ENCODE peak calls at places on chromosomes 1 and 21, in six cellular contexts. F is K562, K is GM12891, Z is GM12878, O is H1, A is HepG2. G is an unnamed sample.

GRCh38 chr1:205488074-205488723 is 16.3 kb upstream of the CDK18 start:
- DNase-seq in F (peak), K (peak), Z (no peak), O (peak), A (peak), G (no peak)

GRCh38 chr1:165253818-165254254 is 102.7 kb downstream of the LMX1A start:
- DNase-seq in F (no peak), K (no peak), Z (no peak), O (no peak), A (peak), G (no peak)

GRCh38 chr21:27571706-27572105 is 604.8 kb upstream of the ADAMTS5 start:
- DNase-seq in F (no peak), K (no peak), Z (no peak), O (no peak), A (no peak), G (no peak)

GRCh38 chr1:24996983-24997893 is 67.2 kb upstream of the RUNX3 start:
- DNase-seq in F (no peak), K (peak), Z (no peak), O (no peak), A (no peak), G (no peak)

GRCh38 chr1:50981741-50982140 is 11.7 kb downstream of the CDKN2C start:
- DNase-seq in F (peak), K (no peak), Z (no peak), O (no peak), A (no peak), G (no peak)

GRCh38 chr1:119742193-119742592 is 26.5 kb downstream of the HMGCS2 start:
- DNase-seq in F (no peak), K (no peak), Z (no peak), O (no peak), A (no peak), G (no peak)

GRCh38 chr1:47572731-47573505 is 135.1 kb downstream of the FOXD2 start:
- DNase-seq in F (no peak), K (no peak), Z (no peak), O (no peak), A (no peak), G (no peak)

GRCh38 chr1:16224472-16224871 is 12.0 kb upstream of the ARHGEF19 start:
- DNase-seq in F (no peak), K (no peak), Z (no peak), O (no peak), A (no peak), G (no peak)

GRCh38 chr1:235669277-235669676 is 19.7 kb upstream of the GNG4 start:
- DNase-seq in F (no peak), K (no peak), Z (no peak), O (no peak), A (no peak), G (no peak)

GRCh38 chr1:8317647-8318360 is at the start of gene SLC45A1:
- DNase-seq in F (peak), K (peak), Z (no peak), O (peak), A (no peak), G (peak)

GRCh38 chr1:196309386-196309785 is 298.9 kb downstream of the KCNT2 start:
- DNase-seq in F (peak), K (no peak), Z (no peak), O (no peak), A (peak), G (no peak)

GRCh38 chr1:84619383-84620093 is 45.3 kb upstream of the CTBS start:
- DNase-seq in F (peak), K (no peak), Z (no peak), O (no peak), A (peak), G (no peak)

GRCh38 chr1:3139871-3140837 is 71.2 kb downstream of the PRDM16 start:
- DNase-seq in F (no peak), K (no peak), Z (no peak), O (no peak), A (no peak), G (no peak)

GRCh38 chr21:35475006-35475405 is 425.9 kb upstream of the RUNX1 start:
- DNase-seq in F (no peak), K (no peak), Z (no peak), O (no peak), A (no peak), G (no peak)

GRCh38 chr1:1281533-1282321 is 1.5 kb downstream of the SCNN1D start:
- DNase-seq in F (no peak), K (no peak), Z (no peak), O (no peak), A (peak), G (no peak)

GRCh38 chr1:51484591-51484990 is 34.5 kb downstream of the EPS15 start:
- DNase-seq in F (no peak), K (no peak), Z (no peak), O (no peak), A (no peak), G (no peak)

GRCh38 chr1:225355863-225356262 is 72.0 kb downstream of the LBR start:
- DNase-seq in F (no peak), K (no peak), Z (no peak), O (no peak), A (no peak), G (no peak)

GRCh38 chr1:162988869-162989268 is 80.3 kb upstream of the RGS4 start:
- DNase-seq in F (no peak), K (no peak), Z (no peak), O (peak), A (peak), G (no peak)

GRCh38 chr1:46612937-46613660 is 3.5 kb downstream of the MOB3C start:
- DNase-seq in F (no peak), K (no peak), Z (no peak), O (peak), A (no peak), G (no peak)

GRCh38 chr1:30816211-30817082 is 58.9 kb upstream of the LAPTM5 start:
- DNase-seq in F (no peak), K (no peak), Z (no peak), O (peak), A (no peak), G (no peak)

GRCh38 chr1:179814513-179814838 is 63.1 kb downstream of the TOR1AIP2 start:
- DNase-seq in F (no peak), K (no peak), Z (no peak), O (no peak), A (no peak), G (no peak)

GRCh38 chr1:217617120-217617519 is 13.8 kb downstream of the GPATCH2 start:
- DNase-seq in F (no peak), K (no peak), Z (no peak), O (no peak), A (peak), G (no peak)

GRCh38 chr1:42005530-42005929 is 86.8 kb upstream of the HIVEP3 start:
- DNase-seq in F (no peak), K (no peak), Z (no peak), O (no peak), A (no peak), G (no peak)

GRCh38 chr1:109901508-109902145 is 9.0 kb upstream of the CSF1 start:
- DNase-seq in F (peak), K (no peak), Z (no peak), O (no peak), A (peak), G (no peak)

GRCh38 chr1:143735764-143736461 is 235.9 kb downstream of the FAM72C start:
- DNase-seq in F (no peak), K (no peak), Z (no peak), O (peak), A (no peak), G (no peak)

GRCh38 chr1:2609271-2610035 is 22.9 kb downstream of the PRXL2B start:
- DNase-seq in F (no peak), K (no peak), Z (no peak), O (peak), A (no peak), G (no peak)

GRCh38 chr1:32695098-32695904 is 7.3 kb downstream of the SYNC start:
- DNase-seq in F (peak), K (no peak), Z (no peak), O (no peak), A (peak), G (no peak)

GRCh38 chr1:159916240-159917051 is 8.9 kb downstream of the TAGLN2 start:
- DNase-seq in F (no peak), K (no peak), Z (no peak), O (no peak), A (peak), G (no peak)

GRCh38 chr1:217253351-217253750 is 377.5 kb downstream of the GPATCH2 start:
- DNase-seq in F (no peak), K (no peak), Z (no peak), O (no peak), A (no peak), G (no peak)

GRCh38 chr1:62407398-62408009 is 29.3 kb upstream of the USP1 start:
- DNase-seq in F (peak), K (no peak), Z (no peak), O (no peak), A (peak), G (no peak)

GRCh38 chr1:84402501-84402900 is 4.2 kb downstream of the DNASE2B start:
- DNase-seq in F (no peak), K (no peak), Z (no peak), O (no peak), A (no peak), G (no peak)

GRCh38 chr1:38603907-38604306 is 255.7 kb downstream of the RRAGC start:
- DNase-seq in F (no peak), K (no peak), Z (no peak), O (no peak), A (no peak), G (no peak)

GRCh38 chr1:15680614-15681345 is 3.3 kb upstream of the PLEKHM2 start:
- DNase-seq in F (no peak), K (no peak), Z (no peak), O (no peak), A (peak), G (no peak)

GRCh38 chr1:23963617-23964234 is 4.1 kb downstream of the PNRC2 start:
- DNase-seq in F (no peak), K (no peak), Z (no peak), O (no peak), A (no peak), G (no peak)
- TF ChIP-seq POLR2A in F (peak), K (peak), Z (no peak), O (peak), A (no peak), G (peak)

DNA sequence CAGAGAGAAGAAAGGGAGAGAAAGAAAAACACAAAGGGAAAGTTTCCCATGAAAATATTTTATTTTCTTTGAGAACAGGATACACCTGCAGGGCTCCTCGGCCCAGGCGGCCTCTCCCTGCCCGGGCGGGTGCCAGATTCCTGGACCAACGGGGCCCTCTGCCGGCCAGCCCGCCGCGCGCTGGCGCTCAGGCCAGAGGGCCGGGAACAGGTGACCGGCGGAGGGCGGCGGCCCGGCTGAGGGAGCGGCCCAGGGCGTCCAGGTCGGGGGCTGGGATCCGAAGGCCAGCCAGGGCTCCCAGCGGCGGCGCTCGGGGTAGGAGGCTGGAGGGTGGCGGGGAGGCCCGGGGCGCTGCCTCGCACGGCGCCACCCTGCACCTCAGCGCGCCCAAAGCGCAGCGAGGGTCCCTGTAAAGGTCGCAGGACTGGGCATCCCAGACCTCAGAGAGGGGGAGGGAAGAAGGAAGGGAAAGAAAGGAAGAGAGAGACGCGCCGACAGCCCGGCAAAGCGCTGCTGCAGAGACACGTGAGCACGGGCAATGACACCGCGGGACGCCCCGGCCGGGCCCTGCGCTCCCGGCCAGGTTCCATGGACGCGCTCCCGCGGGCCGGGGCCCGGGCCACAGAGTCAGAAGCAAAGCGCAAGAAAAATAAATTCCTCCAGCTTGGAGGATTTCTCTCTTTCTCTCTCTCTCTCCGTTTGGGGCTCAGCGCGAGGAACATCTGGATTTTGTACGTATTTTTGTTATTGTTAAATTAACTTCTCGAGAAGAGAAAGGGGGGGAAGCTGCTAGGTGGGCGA is 908 bp downstream of the WNT9A start:
- DNase-seq in F (peak), K (peak), Z (no peak), O (peak), A (peak), G (peak)
- TF ChIP-seq POLR2AphosphoS5 in F (no peak), K (no peak), Z (no peak), O (no peak), A (no peak), G (no peak)

GRCh38 chr21:15848632-15849031 is 118.8 kb downstream of the USP25 start:
- DNase-seq in F (no peak), K (no peak), Z (no peak), O (no peak), A (no peak), G (no peak)
- TF ChIP-seq TAF1 in F (no peak), K (no peak), Z (no peak), O (no peak), A (no peak), G (no peak)

GRCh38 chr1:43171876-43172531 is at the start of the genes CFAP57 and EBNA1BP2:
- DNase-seq in F (peak), K (peak), Z (peak), O (peak), A (peak), G (peak)
- TF ChIP-seq POLR2A in F (peak), K (peak), Z (peak), O (no peak), A (peak), G (peak)

DNA sequence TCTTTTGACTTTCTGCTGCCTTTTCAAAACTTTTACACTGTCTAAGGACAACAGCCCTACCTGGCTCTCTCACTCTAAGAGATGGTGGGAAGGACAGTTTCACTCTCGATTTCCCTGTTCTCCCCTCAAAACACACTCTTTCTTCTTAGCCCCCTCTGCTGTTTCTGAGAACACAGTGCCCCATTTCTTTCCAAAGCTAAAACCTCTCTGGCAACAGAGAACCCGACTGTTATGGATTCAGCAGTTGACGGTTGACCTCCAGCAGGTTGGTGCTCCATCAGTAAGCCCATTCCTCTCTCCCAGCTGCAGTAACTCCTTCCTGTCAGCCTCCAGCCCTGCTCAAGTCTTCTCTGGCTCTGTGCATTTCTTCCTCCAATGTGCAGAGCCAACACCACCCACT is 88.2 kb upstream of the ABCD3 start:
- DNase-seq in F (no peak), K (no peak), Z (no peak), O (no peak), A (peak), G (no peak)
- TF ChIP-seq POLR2AphosphoS5 in F (no peak), K (no peak), Z (no peak), O (no peak), A (no peak), G (no peak)

G was measured in GM12892.